ENCODE peak calls at places on chromosomes 5 and 9, in eight cellular contexts. One of them, this sample, is unnamed. For H3K4me1, the result is how much of the 10 kb centered on the place peaks cover.

GRCh38 chr5:134125195-134126015 is 10.9 kb downstream of the TCF7 start:
- DNase-seq in astrocyte: peak
- DNase-seq in OCI-LY7: no peak
- DNase-seq in breast epithelium: no peak
- DNase-seq in SK-N-SH: peak
- DNase-seq in gastrocnemius medialis: peak
- DNase-seq in heart right ventricle: no peak
- DNase-seq in PC-3: peak
- DNase-seq in this sample: peak

GRCh38 chr9:5052858-5053257 is 67.8 kb downstream of the JAK2 start:
- DNase-seq in astrocyte: peak
- DNase-seq in OCI-LY7: no peak
- DNase-seq in breast epithelium: no peak
- DNase-seq in SK-N-SH: no peak
- DNase-seq in gastrocnemius medialis: no peak
- DNase-seq in heart right ventricle: no peak
- DNase-seq in PC-3: no peak
- DNase-seq in this sample: no peak

GRCh38 chr9:93682155-93682968 is 106.0 kb downstream of the PHF2 start:
- DNase-seq in astrocyte: no peak
- DNase-seq in OCI-LY7: peak
- DNase-seq in breast epithelium: no peak
- DNase-seq in SK-N-SH: peak
- DNase-seq in gastrocnemius medialis: peak
- DNase-seq in heart right ventricle: peak
- DNase-seq in PC-3: peak
- DNase-seq in this sample: peak

GRCh38 chr5:127335381-127335780 is 44.8 kb downstream of the MEGF10 start:
- DNase-seq in astrocyte: no peak
- DNase-seq in OCI-LY7: no peak
- DNase-seq in breast epithelium: no peak
- DNase-seq in SK-N-SH: no peak
- DNase-seq in gastrocnemius medialis: no peak
- DNase-seq in heart right ventricle: no peak
- DNase-seq in PC-3: no peak
- DNase-seq in this sample: no peak

GRCh38 chr9:132877447-132877817 is 652 bp downstream of the AK8 start:
- DNase-seq in astrocyte: no peak
- DNase-seq in OCI-LY7: no peak
- DNase-seq in breast epithelium: no peak
- DNase-seq in SK-N-SH: no peak
- DNase-seq in gastrocnemius medialis: no peak
- DNase-seq in heart right ventricle: no peak
- DNase-seq in PC-3: no peak
- DNase-seq in this sample: no peak

GRCh38 chr5:67494186-67494842 is 297.7 kb upstream of the CD180 start:
- DNase-seq in astrocyte: no peak
- DNase-seq in OCI-LY7: no peak
- DNase-seq in breast epithelium: no peak
- DNase-seq in SK-N-SH: no peak
- DNase-seq in gastrocnemius medialis: peak
- DNase-seq in heart right ventricle: no peak
- DNase-seq in PC-3: no peak
- DNase-seq in this sample: no peak

GRCh38 chr5:112794410-112794809 is 56.7 kb downstream of the APC start:
- DNase-seq in astrocyte: no peak
- DNase-seq in OCI-LY7: no peak
- DNase-seq in breast epithelium: no peak
- DNase-seq in SK-N-SH: no peak
- DNase-seq in gastrocnemius medialis: no peak
- DNase-seq in heart right ventricle: no peak
- DNase-seq in PC-3: no peak
- DNase-seq in this sample: no peak

GRCh38 chr9:94645901-94646300 is 6.6 kb upstream of the FBP1 start:
- DNase-seq in astrocyte: no peak
- DNase-seq in OCI-LY7: no peak
- DNase-seq in breast epithelium: no peak
- DNase-seq in SK-N-SH: no peak
- DNase-seq in gastrocnemius medialis: no peak
- DNase-seq in heart right ventricle: no peak
- DNase-seq in PC-3: no peak
- DNase-seq in this sample: no peak

GRCh38 chr5:115532517-115532916 is 12.1 kb downstream of the FEM1C start:
- DNase-seq in astrocyte: no peak
- DNase-seq in OCI-LY7: no peak
- DNase-seq in breast epithelium: no peak
- DNase-seq in SK-N-SH: no peak
- DNase-seq in gastrocnemius medialis: no peak
- DNase-seq in heart right ventricle: no peak
- DNase-seq in PC-3: peak
- DNase-seq in this sample: no peak

GRCh38 chr9:137502008-137502913 is 43.1 kb upstream of the NSMF start:
- DNase-seq in astrocyte: no peak
- DNase-seq in OCI-LY7: no peak
- DNase-seq in breast epithelium: no peak
- DNase-seq in SK-N-SH: peak
- DNase-seq in gastrocnemius medialis: no peak
- DNase-seq in heart right ventricle: no peak
- DNase-seq in PC-3: peak
- DNase-seq in this sample: peak

GRCh38 chr9:117365438-117365837 is 49.4 kb downstream of the ASTN2 start:
- DNase-seq in astrocyte: no peak
- DNase-seq in OCI-LY7: no peak
- DNase-seq in breast epithelium: no peak
- DNase-seq in SK-N-SH: no peak
- DNase-seq in gastrocnemius medialis: no peak
- DNase-seq in heart right ventricle: no peak
- DNase-seq in PC-3: no peak
- DNase-seq in this sample: no peak

GRCh38 chr9:14616188-14616982 is 76.8 kb downstream of the ZDHHC21 start:
- DNase-seq in astrocyte: peak
- DNase-seq in OCI-LY7: peak
- DNase-seq in breast epithelium: no peak
- DNase-seq in SK-N-SH: peak
- DNase-seq in gastrocnemius medialis: no peak
- DNase-seq in heart right ventricle: no peak
- DNase-seq in PC-3: peak
- DNase-seq in this sample: no peak

GRCh38 chr9:2816476-2817141 is 27.3 kb downstream of the PUM3 start:
- DNase-seq in astrocyte: peak
- DNase-seq in OCI-LY7: no peak
- DNase-seq in breast epithelium: peak
- DNase-seq in SK-N-SH: no peak
- DNase-seq in gastrocnemius medialis: no peak
- DNase-seq in heart right ventricle: no peak
- DNase-seq in PC-3: no peak
- DNase-seq in this sample: no peak

GRCh38 chr9:114314881-114315722 is 7.8 kb upstream of the ORM1 start:
- DNase-seq in astrocyte: no peak
- DNase-seq in OCI-LY7: no peak
- DNase-seq in breast epithelium: peak
- DNase-seq in SK-N-SH: no peak
- DNase-seq in gastrocnemius medialis: no peak
- DNase-seq in heart right ventricle: no peak
- DNase-seq in PC-3: no peak
- DNase-seq in this sample: peak

GRCh38 chr9:113633782-113634596 is 170.5 kb downstream of the RGS3 start:
- DNase-seq in astrocyte: no peak
- DNase-seq in OCI-LY7: no peak
- DNase-seq in breast epithelium: no peak
- DNase-seq in SK-N-SH: no peak
- DNase-seq in gastrocnemius medialis: no peak
- DNase-seq in heart right ventricle: no peak
- DNase-seq in PC-3: no peak
- DNase-seq in this sample: peak

GRCh38 chr9:92439921-92440750 is 15.9 kb upstream of the OMD start:
- DNase-seq in astrocyte: peak
- DNase-seq in OCI-LY7: no peak
- DNase-seq in breast epithelium: no peak
- DNase-seq in SK-N-SH: no peak
- DNase-seq in gastrocnemius medialis: peak
- DNase-seq in heart right ventricle: no peak
- DNase-seq in PC-3: peak
- DNase-seq in this sample: no peak

GRCh38 chr5:59042683-59043082 is 459.8 kb downstream of the RAB3C start:
- DNase-seq in astrocyte: peak
- DNase-seq in OCI-LY7: no peak
- DNase-seq in breast epithelium: no peak
- DNase-seq in SK-N-SH: no peak
- DNase-seq in gastrocnemius medialis: peak
- DNase-seq in heart right ventricle: peak
- DNase-seq in PC-3: peak
- DNase-seq in this sample: no peak

GRCh38 chr5:59040804-59041201 is 457.9 kb downstream of the RAB3C start:
- DNase-seq in astrocyte: no peak
- DNase-seq in OCI-LY7: no peak
- DNase-seq in breast epithelium: no peak
- DNase-seq in SK-N-SH: no peak
- DNase-seq in gastrocnemius medialis: no peak
- DNase-seq in heart right ventricle: no peak
- DNase-seq in PC-3: no peak
- DNase-seq in this sample: no peak

GRCh38 chr5:59042201-59042600 is 459.3 kb downstream of the RAB3C start:
- DNase-seq in astrocyte: peak
- DNase-seq in OCI-LY7: no peak
- DNase-seq in breast epithelium: no peak
- DNase-seq in SK-N-SH: no peak
- DNase-seq in gastrocnemius medialis: no peak
- DNase-seq in heart right ventricle: no peak
- DNase-seq in PC-3: peak
- DNase-seq in this sample: no peak

GRCh38 chr5:59040007-59040803 is 457.3 kb downstream of the RAB3C start:
- DNase-seq in astrocyte: no peak
- DNase-seq in OCI-LY7: no peak
- DNase-seq in breast epithelium: no peak
- DNase-seq in SK-N-SH: no peak
- DNase-seq in gastrocnemius medialis: no peak
- DNase-seq in heart right ventricle: no peak
- DNase-seq in PC-3: no peak
- DNase-seq in this sample: no peak

GRCh38 chr5:59041355-59041754 is 458.5 kb downstream of the RAB3C start:
- DNase-seq in astrocyte: no peak
- DNase-seq in OCI-LY7: no peak
- DNase-seq in breast epithelium: no peak
- DNase-seq in SK-N-SH: no peak
- DNase-seq in gastrocnemius medialis: no peak
- DNase-seq in heart right ventricle: no peak
- DNase-seq in PC-3: no peak
- DNase-seq in this sample: no peak
- H3K4me1 ChIP-seq in astrocyte: under half
- H3K4me1 ChIP-seq in OCI-LY7: under half
- H3K4me1 ChIP-seq in breast epithelium: under half
- H3K4me1 ChIP-seq in SK-N-SH: under half
- H3K4me1 ChIP-seq in gastrocnemius medialis: half or more
- H3K4me1 ChIP-seq in heart right ventricle: under half
- H3K4me1 ChIP-seq in PC-3: under half
- H3K4me1 ChIP-seq in this sample: under half

DNA sequence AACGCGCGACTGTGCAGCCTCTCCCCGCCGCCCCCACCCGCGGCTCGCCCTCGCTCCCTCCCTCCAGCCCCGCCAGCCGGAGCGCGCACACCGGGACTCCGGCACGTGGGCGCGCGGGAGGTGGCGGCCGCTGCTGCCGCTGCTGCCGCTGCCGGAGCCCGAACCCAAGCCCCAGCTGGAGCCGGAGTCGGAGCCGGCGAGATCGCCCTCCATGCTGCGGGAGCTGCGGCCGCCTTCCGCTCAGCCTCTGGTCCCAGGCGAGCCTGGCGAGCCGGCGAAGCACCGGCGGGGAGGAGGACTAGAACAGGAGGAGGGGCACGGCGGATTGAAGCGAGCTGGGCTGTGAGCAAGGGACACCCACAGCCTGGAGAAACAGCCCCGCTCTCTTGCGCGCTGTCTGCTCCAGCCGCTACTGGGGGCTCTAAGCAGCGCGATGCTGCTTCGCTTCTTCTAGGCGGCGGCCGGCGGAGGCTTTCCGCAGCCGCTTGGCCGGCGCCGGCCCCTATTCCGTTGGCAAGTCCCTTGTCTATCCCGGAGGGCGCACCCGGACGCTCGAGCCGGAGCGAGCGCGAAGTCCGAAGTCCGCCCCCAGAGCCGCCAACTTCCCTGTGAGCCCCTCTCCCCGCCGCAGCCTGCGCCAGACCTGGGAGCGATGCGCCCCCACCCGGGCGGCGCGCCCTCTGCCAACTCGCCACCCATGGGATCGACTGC is 598.7 kb upstream of the SGCD start:
- DNase-seq in astrocyte: peak
- DNase-seq in OCI-LY7: no peak
- DNase-seq in breast epithelium: peak
- DNase-seq in SK-N-SH: peak
- DNase-seq in gastrocnemius medialis: peak
- DNase-seq in heart right ventricle: peak
- DNase-seq in PC-3: no peak
- DNase-seq in this sample: no peak
- H3K4me3 ChIP-seq in astrocyte: peak
- H3K4me3 ChIP-seq in OCI-LY7: no peak
- H3K4me3 ChIP-seq in breast epithelium: peak
- H3K4me3 ChIP-seq in SK-N-SH: peak
- H3K4me3 ChIP-seq in gastrocnemius medialis: peak
- H3K4me3 ChIP-seq in heart right ventricle: peak
- H3K4me3 ChIP-seq in PC-3: no peak
- H3K4me3 ChIP-seq in this sample: no peak

GRCh38 chr5:10709409-10709808 is 51.6 kb downstream of the DAP start:
- DNase-seq in astrocyte: no peak
- DNase-seq in OCI-LY7: no peak
- DNase-seq in breast epithelium: no peak
- DNase-seq in SK-N-SH: no peak
- DNase-seq in gastrocnemius medialis: no peak
- DNase-seq in heart right ventricle: no peak
- DNase-seq in PC-3: no peak
- DNase-seq in this sample: no peak
- H3K27ac ChIP-seq in astrocyte: no peak
- H3K27ac ChIP-seq in OCI-LY7: no peak
- H3K27ac ChIP-seq in breast epithelium: no peak
- H3K27ac ChIP-seq in SK-N-SH: no peak
- H3K27ac ChIP-seq in gastrocnemius medialis: no peak
- H3K27ac ChIP-seq in heart right ventricle: no peak
- H3K27ac ChIP-seq in PC-3: peak
- H3K27ac ChIP-seq in this sample: no peak

DNA sequence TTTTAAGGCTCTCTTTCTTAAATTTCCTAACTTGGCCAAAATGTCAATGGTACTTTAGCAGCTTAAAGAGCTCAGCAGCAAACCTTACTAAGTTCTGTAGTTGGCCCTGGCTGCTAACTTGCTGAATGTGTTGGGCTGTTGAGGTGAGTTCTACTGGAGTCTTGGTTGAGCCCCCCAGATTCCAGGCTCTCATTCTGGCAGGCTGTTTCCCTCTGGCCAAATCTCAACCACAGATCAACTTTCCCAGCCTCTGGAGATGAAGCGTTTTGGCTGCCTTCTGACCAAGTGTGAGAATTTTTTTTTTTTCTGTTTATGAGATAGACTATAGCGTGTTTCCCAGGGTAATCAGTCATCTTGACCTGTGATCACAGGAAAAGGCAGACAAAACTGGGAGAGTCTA is 343.7 kb downstream of the EBF1 start:
- DNase-seq in astrocyte: peak
- DNase-seq in OCI-LY7: no peak
- DNase-seq in breast epithelium: no peak
- DNase-seq in SK-N-SH: no peak
- DNase-seq in gastrocnemius medialis: no peak
- DNase-seq in heart right ventricle: no peak
- DNase-seq in PC-3: no peak
- DNase-seq in this sample: no peak
- H3K4me1 ChIP-seq in astrocyte: under half
- H3K4me1 ChIP-seq in OCI-LY7: half or more
- H3K4me1 ChIP-seq in breast epithelium: under half
- H3K4me1 ChIP-seq in SK-N-SH: under half
- H3K4me1 ChIP-seq in gastrocnemius medialis: under half
- H3K4me1 ChIP-seq in heart right ventricle: under half
- H3K4me1 ChIP-seq in PC-3: under half
- H3K4me1 ChIP-seq in this sample: under half

This sample was measured in SJSA1.